ENCODE peak calls at places on chromosomes 2 and 18, in seven cellular contexts. P, N, G, L, I, E and F are unnamed samples.

GRCh38 chr2:232885264-232885961 is 15.3 kb downstream of the SNORC start:
- DNase-seq in P (no peak), N (no peak), G (no peak), L (no peak), I (no peak), E (no peak), F (no peak)

GRCh38 chr18:70249118-70249517 is 39.7 kb upstream of the SOCS6 start:
- DNase-seq in P (no peak), N (no peak), G (no peak), L (peak), I (no peak), E (no peak), F (no peak)

GRCh38 chr2:24814498-24814897 is 21.3 kb downstream of the CENPO start:
- DNase-seq in P (no peak), N (no peak), G (no peak), L (no peak), I (no peak), E (no peak), F (no peak)

GRCh38 chr2:241564596-241565411 is 6.3 kb downstream of the BOK start:
- DNase-seq in P (no peak), N (no peak), G (no peak), L (no peak), I (peak), E (no peak), F (no peak)

GRCh38 chr2:42196403-42197267 is 27.5 kb downstream of the EML4 start:
- DNase-seq in P (no peak), N (peak), G (no peak), L (peak), I (peak), E (no peak), F (no peak)

GRCh38 chr2:191577611-191578010 is 100.3 kb upstream of the NABP1 start:
- DNase-seq in P (no peak), N (no peak), G (no peak), L (no peak), I (no peak), E (no peak), F (no peak)

GRCh38 chr18:80009661-80010550 is 21.5 kb upstream of the TXNL4A start:
- DNase-seq in P (no peak), N (no peak), G (no peak), L (peak), I (no peak), E (peak), F (peak)

GRCh38 chr2:217099561-217099960 is 239.7 kb upstream of the TNP1 start:
- DNase-seq in P (no peak), N (no peak), G (no peak), L (no peak), I (no peak), E (no peak), F (no peak)

GRCh38 chr18:69787825-69788547 is 159.7 kb downstream of the CD226 start:
- DNase-seq in P (no peak), N (no peak), G (no peak), L (peak), I (no peak), E (no peak), F (no peak)

GRCh38 chr2:172927381-172928357 is 148.0 kb upstream of the MAP3K20 start:
- DNase-seq in P (no peak), N (no peak), G (no peak), L (no peak), I (no peak), E (no peak), F (no peak)

GRCh38 chr2:228917195-228917594 is 353.9 kb downstream of the PID1 start:
- DNase-seq in P (no peak), N (no peak), G (no peak), L (no peak), I (no peak), E (no peak), F (no peak)

GRCh38 chr2:223797073-223797472 is 40.3 kb downstream of the AP1S3 start:
- DNase-seq in P (no peak), N (no peak), G (no peak), L (peak), I (no peak), E (no peak), F (no peak)

GRCh38 chr2:230958803-230959756 is 34.0 kb upstream of the GPR55 start:
- DNase-seq in P (no peak), N (no peak), G (no peak), L (no peak), I (no peak), E (no peak), F (no peak)

GRCh38 chr2:48525269-48525943 is 4.5 kb upstream of the STON1 start:
- DNase-seq in P (no peak), N (no peak), G (no peak), L (no peak), I (no peak), E (no peak), F (no peak)

GRCh38 chr2:65501074-65501473 is 68.7 kb upstream of the SPRED2 start:
- DNase-seq in P (no peak), N (peak), G (no peak), L (no peak), I (no peak), E (no peak), F (no peak)

GRCh38 chr2:44918095-44918775 is 23.3 kb upstream of the SIX3 start:
- DNase-seq in P (no peak), N (no peak), G (no peak), L (peak), I (no peak), E (no peak), F (no peak)

GRCh38 chr2:239300871-239301742 is 99.7 kb downstream of the HDAC4 start:
- DNase-seq in P (no peak), N (no peak), G (no peak), L (no peak), I (no peak), E (no peak), F (no peak)

GRCh38 chr2:216789088-216789487 is 70.8 kb downstream of the TNP1 start:
- DNase-seq in P (no peak), N (no peak), G (no peak), L (no peak), I (no peak), E (no peak), F (no peak)

GRCh38 chr2:152578573-152578972 is 138.7 kb downstream of the PRPF40A start:
- DNase-seq in P (no peak), N (no peak), G (no peak), L (no peak), I (no peak), E (no peak), F (no peak)

GRCh38 chr2:31277621-31278020 is 43.7 kb downstream of the EHD3 start:
- DNase-seq in P (no peak), N (no peak), G (no peak), L (no peak), I (no peak), E (no peak), F (no peak)

GRCh38 chr2:74944987-74945782 is 13.3 kb upstream of the POLE4 start:
- DNase-seq in P (no peak), N (peak), G (no peak), L (peak), I (no peak), E (no peak), F (no peak)

GRCh38 chr18:21112543-21113105 is 1.0 kb upstream of the ROCK1 start:
- DNase-seq in P (no peak), N (no peak), G (no peak), L (no peak), I (no peak), E (no peak), F (no peak)

GRCh38 chr2:10285578-10286198 is 17.0 kb upstream of the HPCAL1 start:
- DNase-seq in P (peak), N (no peak), G (no peak), L (peak), I (peak), E (peak), F (peak)

GRCh38 chr2:61357681-61358080 is 113.2 kb downstream of the USP34 start:
- DNase-seq in P (no peak), N (no peak), G (no peak), L (no peak), I (no peak), E (no peak), F (no peak)

GRCh38 chr2:128279786-128280701 is 38.6 kb downstream of the HS6ST1 start:
- DNase-seq in P (no peak), N (no peak), G (no peak), L (no peak), I (no peak), E (no peak), F (no peak)

GRCh38 chr2:72116081-72116533 is 31.6 kb downstream of the CYP26B1 start:
- DNase-seq in P (no peak), N (no peak), G (no peak), L (no peak), I (no peak), E (no peak), F (no peak)

GRCh38 chr2:9721346-9721745 is 90.5 kb upstream of the YWHAQ start:
- DNase-seq in P (no peak), N (no peak), G (no peak), L (no peak), I (no peak), E (no peak), F (no peak)

GRCh38 chr18:3246636-3247242 is 862 bp upstream of the MYL12A start:
- DNase-seq in P (peak), N (no peak), G (peak), L (peak), I (no peak), E (no peak), F (peak)

GRCh38 chr2:193141-193552 is 70.7 kb downstream of the SH3YL1 start:
- DNase-seq in P (no peak), N (no peak), G (no peak), L (peak), I (no peak), E (no peak), F (no peak)

GRCh38 chr2:56286936-56287335 is 103.1 kb downstream of the CCDC85A start:
- DNase-seq in P (no peak), N (no peak), G (no peak), L (no peak), I (no peak), E (no peak), F (no peak)

GRCh38 chr18:36075862-36076587 is 8.7 kb upstream of the RPRD1A start:
- DNase-seq in P (no peak), N (peak), G (no peak), L (peak), I (no peak), E (no peak), F (no peak)